ENCODE peak calls at places on chromosomes 16 and 17, in ten cellular contexts. One of them, this sample, is unnamed. For H3K4me1, the result is how much of the 10 kb centered on the place peaks cover.

GRCh38 chr17:67283727-67284516 is 38.9 kb upstream of the HELZ start:
- DNase-seq in adrenal gland: no peak
- DNase-seq in OCI-LY7: no peak
- DNase-seq in sigmoid colon: no peak
- DNase-seq in IMR-90: no peak
- DNase-seq in CD4-positive, alpha-beta memory T cell: no peak
- DNase-seq in HCT116: no peak
- DNase-seq in neuronal stem cell: no peak
- DNase-seq in thoracic aorta: no peak
- DNase-seq in left ventricle myocardium inferior: no peak
- DNase-seq in this sample: no peak

GRCh38 chr17:57034807-57035754 is 50.0 kb upstream of the AKAP1 start:
- DNase-seq in adrenal gland: no peak
- DNase-seq in IMR-90: no peak
- DNase-seq in thoracic aorta: no peak
- DNase-seq in sigmoid colon: no peak
- DNase-seq in neuronal stem cell: no peak
- DNase-seq in CD4-positive, alpha-beta memory T cell: no peak
- DNase-seq in left ventricle myocardium inferior: no peak
- DNase-seq in HCT116: no peak
- DNase-seq in OCI-LY7: no peak
- DNase-seq in this sample: no peak

GRCh38 chr17:71273451-71273850 is 847.4 kb upstream of the SOX9 start:
- DNase-seq in adrenal gland: no peak
- DNase-seq in thoracic aorta: no peak
- DNase-seq in IMR-90: no peak
- DNase-seq in HCT116: no peak
- DNase-seq in neuronal stem cell: no peak
- DNase-seq in left ventricle myocardium inferior: no peak
- DNase-seq in OCI-LY7: no peak
- DNase-seq in CD4-positive, alpha-beta memory T cell: no peak
- DNase-seq in sigmoid colon: no peak
- DNase-seq in this sample: no peak

GRCh38 chr17:4368341-4368740 is 1.9 kb upstream of the UBE2G1 start:
- DNase-seq in adrenal gland: no peak
- DNase-seq in sigmoid colon: peak
- DNase-seq in neuronal stem cell: no peak
- DNase-seq in CD4-positive, alpha-beta memory T cell: no peak
- DNase-seq in IMR-90: no peak
- DNase-seq in OCI-LY7: peak
- DNase-seq in left ventricle myocardium inferior: no peak
- DNase-seq in HCT116: no peak
- DNase-seq in thoracic aorta: no peak
- DNase-seq in this sample: no peak

GRCh38 chr16:84751241-84751640 is 51.4 kb downstream of the USP10 start:
- DNase-seq in CD4-positive, alpha-beta memory T cell: no peak
- DNase-seq in sigmoid colon: no peak
- DNase-seq in IMR-90: no peak
- DNase-seq in thoracic aorta: no peak
- DNase-seq in neuronal stem cell: no peak
- DNase-seq in left ventricle myocardium inferior: no peak
- DNase-seq in HCT116: no peak
- DNase-seq in adrenal gland: peak
- DNase-seq in OCI-LY7: no peak
- DNase-seq in this sample: no peak

GRCh38 chr17:4764612-4765011 is 7.1 kb upstream of the TM4SF5 start:
- DNase-seq in OCI-LY7: peak
- DNase-seq in left ventricle myocardium inferior: no peak
- DNase-seq in HCT116: no peak
- DNase-seq in thoracic aorta: no peak
- DNase-seq in sigmoid colon: no peak
- DNase-seq in IMR-90: no peak
- DNase-seq in neuronal stem cell: no peak
- DNase-seq in CD4-positive, alpha-beta memory T cell: no peak
- DNase-seq in adrenal gland: no peak
- DNase-seq in this sample: no peak

GRCh38 chr16:85752511-85753420 is 1.9 kb upstream of the C16orf74 start:
- DNase-seq in neuronal stem cell: no peak
- DNase-seq in IMR-90: peak
- DNase-seq in left ventricle myocardium inferior: peak
- DNase-seq in HCT116: no peak
- DNase-seq in thoracic aorta: no peak
- DNase-seq in sigmoid colon: peak
- DNase-seq in OCI-LY7: peak
- DNase-seq in CD4-positive, alpha-beta memory T cell: no peak
- DNase-seq in adrenal gland: no peak
- DNase-seq in this sample: no peak

GRCh38 chr16:85303354-85303883 is 191.1 kb upstream of the CIBAR2 start:
- DNase-seq in adrenal gland: peak
- DNase-seq in IMR-90: no peak
- DNase-seq in HCT116: peak
- DNase-seq in sigmoid colon: peak
- DNase-seq in left ventricle myocardium inferior: peak
- DNase-seq in thoracic aorta: no peak
- DNase-seq in OCI-LY7: peak
- DNase-seq in neuronal stem cell: peak
- DNase-seq in CD4-positive, alpha-beta memory T cell: peak
- DNase-seq in this sample: peak

GRCh38 chr16:11793840-11794239 is 3.2 kb downstream of the ZC3H7A start:
- DNase-seq in thoracic aorta: no peak
- DNase-seq in adrenal gland: no peak
- DNase-seq in sigmoid colon: no peak
- DNase-seq in HCT116: no peak
- DNase-seq in left ventricle myocardium inferior: no peak
- DNase-seq in IMR-90: no peak
- DNase-seq in CD4-positive, alpha-beta memory T cell: no peak
- DNase-seq in OCI-LY7: no peak
- DNase-seq in neuronal stem cell: no peak
- DNase-seq in this sample: no peak

GRCh38 chr17:34163123-34163522 is 92.0 kb upstream of the CCL2 start:
- DNase-seq in OCI-LY7: no peak
- DNase-seq in adrenal gland: no peak
- DNase-seq in IMR-90: peak
- DNase-seq in HCT116: no peak
- DNase-seq in neuronal stem cell: no peak
- DNase-seq in left ventricle myocardium inferior: no peak
- DNase-seq in sigmoid colon: no peak
- DNase-seq in thoracic aorta: no peak
- DNase-seq in CD4-positive, alpha-beta memory T cell: no peak
- DNase-seq in this sample: no peak

GRCh38 chr16:67451704-67452435 is 20.9 kb downstream of the HSD11B2 start:
- DNase-seq in adrenal gland: no peak
- DNase-seq in left ventricle myocardium inferior: peak
- DNase-seq in IMR-90: no peak
- DNase-seq in thoracic aorta: no peak
- DNase-seq in OCI-LY7: no peak
- DNase-seq in sigmoid colon: no peak
- DNase-seq in CD4-positive, alpha-beta memory T cell: peak
- DNase-seq in HCT116: no peak
- DNase-seq in neuronal stem cell: no peak
- DNase-seq in this sample: no peak
- H3K4me1 ChIP-seq in adrenal gland: under half
- H3K4me1 ChIP-seq in left ventricle myocardium inferior: half or more
- H3K4me1 ChIP-seq in IMR-90: under half
- H3K4me1 ChIP-seq in thoracic aorta: under half
- H3K4me1 ChIP-seq in OCI-LY7: under half
- H3K4me1 ChIP-seq in sigmoid colon: under half
- H3K4me1 ChIP-seq in CD4-positive, alpha-beta memory T cell: under half
- H3K4me1 ChIP-seq in HCT116: under half
- H3K4me1 ChIP-seq in neuronal stem cell: under half
- H3K4me1 ChIP-seq in this sample: under half

DNA sequence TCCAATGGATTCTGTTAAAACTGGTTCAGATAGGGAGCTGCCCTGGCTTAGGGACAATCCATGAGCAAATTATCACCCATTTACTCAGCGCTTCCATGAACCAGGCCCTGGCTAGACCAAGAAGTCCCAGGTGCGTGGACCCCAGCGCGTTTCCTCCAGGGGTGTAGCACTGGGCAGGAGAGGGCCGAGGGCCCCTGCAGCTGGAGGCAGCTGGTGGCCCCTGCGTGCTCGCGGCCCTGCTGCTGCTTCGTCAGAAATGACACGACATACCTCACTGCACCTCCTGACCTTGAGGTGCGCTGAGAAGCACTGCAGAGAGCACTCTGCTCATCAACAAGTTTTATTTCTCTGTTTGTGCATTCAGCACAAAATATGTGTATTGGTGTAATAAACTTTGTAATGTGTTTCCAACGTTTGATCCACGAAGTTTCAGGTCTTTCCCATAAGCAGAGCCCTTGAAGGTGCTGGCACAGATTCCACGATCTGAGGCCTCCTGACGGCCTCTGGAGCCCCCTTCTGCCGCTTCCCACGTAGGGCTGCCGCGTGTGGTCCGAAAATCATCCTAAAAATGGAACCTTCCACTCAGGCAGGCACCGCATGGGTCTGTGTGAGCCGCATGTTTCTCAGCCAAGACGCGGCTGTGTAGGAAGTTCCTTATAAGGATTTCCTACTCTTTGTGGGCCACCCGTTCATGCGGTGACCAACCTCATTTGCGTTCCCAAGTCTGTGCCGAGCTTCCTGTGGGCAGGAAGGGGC is 50.8 kb upstream of the ZCCHC14 start:
- DNase-seq in IMR-90: no peak
- DNase-seq in OCI-LY7: peak
- DNase-seq in sigmoid colon: no peak
- DNase-seq in left ventricle myocardium inferior: no peak
- DNase-seq in adrenal gland: no peak
- DNase-seq in thoracic aorta: no peak
- DNase-seq in CD4-positive, alpha-beta memory T cell: no peak
- DNase-seq in HCT116: no peak
- DNase-seq in neuronal stem cell: no peak
- DNase-seq in this sample: no peak
- H3K27ac ChIP-seq in IMR-90: no peak
- H3K27ac ChIP-seq in OCI-LY7: no peak
- H3K27ac ChIP-seq in sigmoid colon: no peak
- H3K27ac ChIP-seq in left ventricle myocardium inferior: no peak
- H3K27ac ChIP-seq in adrenal gland: no peak
- H3K27ac ChIP-seq in thoracic aorta: no peak
- H3K27ac ChIP-seq in CD4-positive, alpha-beta memory T cell: no peak
- H3K27ac ChIP-seq in HCT116: no peak
- H3K27ac ChIP-seq in neuronal stem cell: no peak
- H3K27ac ChIP-seq in this sample: no peak

GRCh38 chr17:81959362-81960129 is 1.4 kb downstream of the NOTUM start:
- DNase-seq in thoracic aorta: no peak
- DNase-seq in OCI-LY7: peak
- DNase-seq in HCT116: no peak
- DNase-seq in sigmoid colon: peak
- DNase-seq in adrenal gland: peak
- DNase-seq in left ventricle myocardium inferior: peak
- DNase-seq in neuronal stem cell: no peak
- DNase-seq in CD4-positive, alpha-beta memory T cell: peak
- DNase-seq in IMR-90: peak
- DNase-seq in this sample: peak

GRCh38 chr17:81961087-81961514 is at the start of gene NOTUM:
- DNase-seq in thoracic aorta: no peak
- DNase-seq in left ventricle myocardium inferior: no peak
- DNase-seq in neuronal stem cell: no peak
- DNase-seq in OCI-LY7: peak
- DNase-seq in HCT116: no peak
- DNase-seq in CD4-positive, alpha-beta memory T cell: peak
- DNase-seq in adrenal gland: no peak
- DNase-seq in sigmoid colon: no peak
- DNase-seq in IMR-90: peak
- DNase-seq in this sample: no peak

GRCh38 chr17:81960130-81960958 is 643 bp downstream of the NOTUM start:
- DNase-seq in sigmoid colon: peak
- DNase-seq in CD4-positive, alpha-beta memory T cell: no peak
- DNase-seq in neuronal stem cell: no peak
- DNase-seq in IMR-90: no peak
- DNase-seq in HCT116: no peak
- DNase-seq in OCI-LY7: no peak
- DNase-seq in thoracic aorta: no peak
- DNase-seq in left ventricle myocardium inferior: no peak
- DNase-seq in adrenal gland: no peak
- DNase-seq in this sample: no peak

GRCh38 chr17:81962499-81963441 is 1.8 kb upstream of the NOTUM start:
- DNase-seq in sigmoid colon: no peak
- DNase-seq in thoracic aorta: no peak
- DNase-seq in neuronal stem cell: no peak
- DNase-seq in OCI-LY7: no peak
- DNase-seq in IMR-90: no peak
- DNase-seq in CD4-positive, alpha-beta memory T cell: peak
- DNase-seq in left ventricle myocardium inferior: no peak
- DNase-seq in adrenal gland: no peak
- DNase-seq in HCT116: no peak
- DNase-seq in this sample: no peak

GRCh38 chr17:81961554-81962498 is 839 bp upstream of the NOTUM start:
- DNase-seq in HCT116: no peak
- DNase-seq in sigmoid colon: no peak
- DNase-seq in thoracic aorta: no peak
- DNase-seq in neuronal stem cell: no peak
- DNase-seq in adrenal gland: no peak
- DNase-seq in IMR-90: no peak
- DNase-seq in left ventricle myocardium inferior: no peak
- DNase-seq in OCI-LY7: no peak
- DNase-seq in CD4-positive, alpha-beta memory T cell: peak
- DNase-seq in this sample: no peak
- H3K4me3 ChIP-seq in HCT116: no peak
- H3K4me3 ChIP-seq in sigmoid colon: no peak
- H3K4me3 ChIP-seq in thoracic aorta: no peak
- H3K4me3 ChIP-seq in neuronal stem cell: peak
- H3K4me3 ChIP-seq in adrenal gland: no peak
- H3K4me3 ChIP-seq in IMR-90: no peak
- H3K4me3 ChIP-seq in left ventricle myocardium inferior: peak
- H3K4me3 ChIP-seq in OCI-LY7: no peak
- H3K4me3 ChIP-seq in CD4-positive, alpha-beta memory T cell: no peak
- H3K4me3 ChIP-seq in this sample: no peak

GRCh38 chr17:31489295-31490018 is 98.0 kb downstream of the RAB11FIP4 start:
- DNase-seq in OCI-LY7: no peak
- DNase-seq in CD4-positive, alpha-beta memory T cell: peak
- DNase-seq in sigmoid colon: no peak
- DNase-seq in HCT116: peak
- DNase-seq in neuronal stem cell: no peak
- DNase-seq in IMR-90: no peak
- DNase-seq in thoracic aorta: no peak
- DNase-seq in left ventricle myocardium inferior: no peak
- DNase-seq in adrenal gland: no peak
- DNase-seq in this sample: no peak
- H3K4me1 ChIP-seq in OCI-LY7: half or more
- H3K4me1 ChIP-seq in CD4-positive, alpha-beta memory T cell: half or more
- H3K4me1 ChIP-seq in sigmoid colon: under half
- H3K4me1 ChIP-seq in HCT116: under half
- H3K4me1 ChIP-seq in neuronal stem cell: under half
- H3K4me1 ChIP-seq in IMR-90: under half
- H3K4me1 ChIP-seq in thoracic aorta: under half
- H3K4me1 ChIP-seq in left ventricle myocardium inferior: half or more
- H3K4me1 ChIP-seq in adrenal gland: under half
- H3K4me1 ChIP-seq in this sample: under half